ENCODE peak calls at places on chromosome 11, in five cellular contexts. S, L, J, N and K are unnamed samples.

GRCh38 chr11:104075091-104075490 is 38.7 kb downstream of the DDI1 start:
- DNase-seq in N (no peak), J (no peak), S (no peak), L (no peak), K (no peak)

GRCh38 chr11:43937434-43938411 is 4.7 kb upstream of the C11orf96 start:
- DNase-seq in N (peak; percentile 61), L (no peak), J (no peak), S (no peak), K (no peak)

GRCh38 chr11:109998921-109999320 is 94.3 kb upstream of the ZC3H12C start:
- DNase-seq in N (no peak), L (no peak), J (no peak), S (no peak), K (no peak)

GRCh38 chr11:88538088-88538487 is 200.6 kb upstream of the CTSC start:
- DNase-seq in S (no peak), N (no peak), J (no peak), L (no peak), K (no peak)

GRCh38 chr11:82889133-82890001 is 10.9 kb downstream of the PRCP start:
- DNase-seq in N (no peak), S (no peak), L (no peak), J (no peak), K (no peak)

GRCh38 chr11:46252373-46252914 is 25.0 kb upstream of the CREB3L1 start:
- DNase-seq in S (no peak), N (no peak), L (peak; percentile 89), J (no peak), K (no peak)

GRCh38 chr11:134664863-134665535 is 253.0 kb upstream of the B3GAT1 start:
- DNase-seq in L (no peak), N (no peak), J (no peak), S (no peak), K (no peak)

GRCh38 chr11:12166299-12167092 is 56.1 kb downstream of the MICAL2 start:
- DNase-seq in N (no peak), L (no peak), J (no peak), S (no peak), K (no peak)

GRCh38 chr11:81237139-81237538 is 1496.5 kb downstream of the FAM181B start:
- DNase-seq in N (no peak), L (peak; percentile 49), J (no peak), S (no peak), K (no peak)

GRCh38 chr11:26231252-26231661 is 100.7 kb upstream of the ANO3 start:
- DNase-seq in S (no peak), N (no peak), J (no peak), L (no peak), K (no peak)

GRCh38 chr11:127074151-127074761 is 73.7 kb upstream of the KIRREL3 start:
- DNase-seq in N (peak; percentile 15), L (peak; percentile 38), J (peak; percentile 21), S (peak; percentile 76), K (peak; percentile 36)

GRCh38 chr11:34897171-34897870 is 18.9 kb downstream of the APIP start:
- DNase-seq in L (no peak), S (no peak), J (no peak), N (no peak), K (no peak)

GRCh38 chr11:35142481-35143207 is 3.7 kb downstream of the CD44 start:
- DNase-seq in J (no peak), L (peak; percentile 20), S (no peak), N (peak; percentile 24), K (no peak)

GRCh38 chr11:86370922-86371614 is 3.6 kb upstream of the CCDC81 start:
- DNase-seq in J (no peak), S (no peak), N (no peak), L (peak; percentile 5), K (no peak)

GRCh38 chr11:73271936-73272679 is at the start of gene P2RY6:
- DNase-seq in S (no peak), J (no peak), L (peak; percentile 75), N (peak; percentile 33), K (peak; percentile 13)

GRCh38 chr11:121265586-121265985 is 27.0 kb upstream of the SC5D start:
- DNase-seq in N (no peak), L (no peak), S (no peak), J (no peak), K (no peak)

GRCh38 chr11:112901904-112902303 is 59.3 kb upstream of the NCAM1 start:
- DNase-seq in S (no peak), L (no peak), N (no peak), J (no peak), K (no peak)

GRCh38 chr11:78886616-78887015 is 312.0 kb upstream of the NARS2 start:
- DNase-seq in N (no peak), S (no peak), J (no peak), L (no peak), K (no peak)

GRCh38 chr11:9121397-9121796 is 30.0 kb upstream of the SCUBE2 start:
- DNase-seq in J (no peak), N (no peak), S (no peak), L (no peak), K (no peak)

GRCh38 chr11:90629251-90629806 is 406.5 kb upstream of the CHORDC1 start:
- DNase-seq in N (no peak), L (no peak), S (no peak), J (no peak), K (no peak)

GRCh38 chr11:57874981-57875380 is 113.4 kb downstream of the CTNND1 start:
- DNase-seq in N (no peak), J (no peak), S (no peak), L (no peak), K (no peak)

GRCh38 chr11:45209904-45210699 is 63.7 kb downstream of the PRDM11 start:
- DNase-seq in L (no peak), N (no peak), J (no peak), S (no peak), K (peak; percentile 72)

GRCh38 chr11:123235117-123235686 is 40.2 kb upstream of the CLMP start:
- DNase-seq in L (peak; percentile 9), S (no peak), J (no peak), N (peak; percentile 79), K (peak; percentile 75)

GRCh38 chr11:103043826-103044688 is 47.9 kb downstream of the DCUN1D5 start:
- DNase-seq in N (no peak), S (no peak), J (no peak), L (no peak), K (no peak)

GRCh38 chr11:15484398-15484797 is 369.7 kb downstream of the INSC start:
- DNase-seq in N (no peak), L (no peak), S (no peak), J (no peak), K (no peak)

GRCh38 chr11:44979536-44980399 is 29.1 kb upstream of the TP53I11 start:
- DNase-seq in L (no peak), N (no peak), S (no peak), J (no peak), K (no peak)

GRCh38 chr11:129308241-129308865 is 67.3 kb upstream of the BARX2 start:
- DNase-seq in N (no peak), S (no peak), J (no peak), L (no peak), K (no peak)

GRCh38 chr11:10394229-10395100 is 60.6 kb upstream of the AMPD3 start:
- DNase-seq in L (peak; percentile 62), N (no peak), S (no peak), J (no peak), K (no peak)

GRCh38 chr11:108647701-108648527 is 17.0 kb upstream of the DDX10 start:
- DNase-seq in S (no peak), J (peak; percentile 64), N (peak; percentile 36), L (peak; percentile 50), K (peak; percentile 74)

GRCh38 chr11:107040447-107041444 is 22.5 kb upstream of the GUCY1A2 start:
- DNase-seq in J (no peak), L (no peak), N (no peak), S (peak; percentile 50), K (no peak)
- TF ChIP-seq USF2 in J (no peak), L (no peak), N (no peak), S (no peak), K (no peak)

GRCh38 chr11:29231586-29231985 is 785.2 kb downstream of the KCNA4 start:
- DNase-seq in J (no peak), L (no peak), S (no peak), N (no peak), K (no peak)
- TF ChIP-seq ATF3 in J (no peak), L (no peak), S (no peak), N (no peak), K (no peak)

GRCh38 chr11:74685905-74686304 is 45.3 kb downstream of the CHRDL2 start:
- DNase-seq in L (no peak), S (no peak), J (no peak), N (no peak), K (no peak)
- TF ChIP-seq USF2 in L (no peak), S (no peak), J (no peak), N (no peak), K (no peak)

DNA sequence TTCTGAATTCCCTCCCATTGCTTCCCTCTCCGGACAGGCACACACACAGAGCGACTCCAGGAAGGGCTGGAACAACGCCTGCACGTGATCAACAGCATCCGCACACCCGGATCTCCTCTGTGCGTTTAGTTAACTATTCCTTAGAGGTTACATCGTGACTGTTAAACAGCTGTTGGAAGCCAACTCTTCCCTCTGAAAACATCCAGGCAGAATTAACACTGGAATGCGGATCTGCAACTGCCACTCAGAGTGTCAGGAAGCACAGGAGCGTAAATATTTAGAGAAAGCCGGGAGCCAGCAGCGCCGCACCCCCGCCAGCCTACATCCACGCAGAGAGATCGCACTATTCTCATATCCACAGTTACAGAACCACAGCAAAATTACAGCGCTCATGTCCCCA is 46.2 kb downstream of the SHANK2 start:
- DNase-seq in N (no peak), L (no peak), J (no peak), S (no peak), K (no peak)
- TF ChIP-seq ATF3 in N (no peak), L (no peak), J (no peak), S (no peak), K (no peak)

DNA sequence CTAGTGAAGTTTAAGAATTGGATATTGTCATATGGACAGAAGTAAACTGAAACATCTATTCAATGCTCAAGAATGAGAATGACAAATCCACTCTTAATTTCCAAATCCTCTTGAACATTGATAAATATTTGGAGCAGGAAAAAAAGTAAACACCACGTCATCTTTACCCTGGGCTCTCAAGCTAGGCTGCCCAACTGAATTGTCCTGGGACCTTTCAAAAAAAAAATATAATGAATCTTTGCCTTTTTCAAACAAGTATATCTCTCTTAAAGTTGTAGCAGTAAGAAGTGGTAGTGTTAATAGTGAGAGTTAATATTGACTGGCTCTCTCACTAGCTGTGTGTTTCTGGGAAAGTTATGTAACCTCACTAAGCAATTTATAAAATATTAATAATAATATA is 374.3 kb downstream of the LRRC4C start:
- DNase-seq in J (no peak), L (no peak), S (no peak), N (no peak), K (no peak)
- TF ChIP-seq USF2 in J (no peak), L (no peak), S (no peak), N (no peak), K (no peak)